ENCODE peak calls at places on chromosomes 11 and 22, in four cellular contexts. R is BE2C, N is GM23338, W is fibroblast of lung. V is an unnamed sample.

GRCh38 chr11:61712301-61712700 is 32.1 kb downstream of the DAGLA start:
- DNase-seq in R (no peak), N (no peak), W (no peak), V (no peak)

GRCh38 chr11:118002010-118002540 is 15.9 kb downstream of the IL10RA start:
- DNase-seq in N (no peak), R (no peak), W (no peak), V (no peak)

GRCh38 chr11:118842369-118842768 is 41.3 kb upstream of the CXCR5 start:
- DNase-seq in W (peak), R (no peak), N (no peak), V (no peak)

GRCh38 chr22:19957445-19957844 is 15.8 kb upstream of the TXNRD2 start:
- DNase-seq in W (no peak), N (no peak), R (no peak), V (no peak)

GRCh38 chr22:46067159-46068111 is 82.9 kb upstream of the PPARA start:
- DNase-seq in N (no peak), W (peak), R (peak), V (no peak)

GRCh38 chr11:32090774-32091370 is at the start of gene RCN1:
- DNase-seq in W (peak), R (peak), N (peak), V (peak)

GRCh38 chr11:11252403-11252802 is 100.6 kb downstream of the CSNK2A3 start:
- DNase-seq in N (no peak), R (no peak), W (no peak), V (no peak)

GRCh38 chr22:38733329-38734202 is 22.2 kb downstream of the SUN2 start:
- DNase-seq in N (peak), R (peak), W (peak), V (peak)

GRCh38 chr22:47163481-47163875 is 401.0 kb downstream of the TBC1D22A start:
- DNase-seq in W (no peak), N (no peak), R (no peak), V (no peak)

GRCh38 chr22:50444663-50445062 is 30.2 kb downstream of the SBF1 start:
- DNase-seq in N (no peak), W (peak), R (no peak), V (peak)

GRCh38 chr11:15742626-15743243 is 613.6 kb downstream of the SOX6 start:
- DNase-seq in W (no peak), N (no peak), R (peak), V (no peak)

GRCh38 chr11:82494988-82495432 is 238.7 kb downstream of the FAM181B start:
- DNase-seq in W (no peak), N (peak), R (peak), V (no peak)

GRCh38 chr11:64136767-64137166 is 29.1 kb downstream of the MACROD1 start:
- DNase-seq in W (no peak), N (no peak), R (no peak), V (no peak)

GRCh38 chr11:38169286-38169685 is 1571.2 kb upstream of the RAG2 start:
- DNase-seq in R (no peak), W (peak), N (no peak), V (no peak)

GRCh38 chr22:39382410-39382809 is 17.2 kb upstream of the TAB1 start:
- DNase-seq in W (no peak), R (no peak), N (no peak), V (no peak)

GRCh38 chr22:37547249-37547741 is 13.0 kb upstream of the CDC42EP1 start:
- DNase-seq in N (no peak), W (peak), R (no peak), V (no peak)

GRCh38 chr22:37545703-37546435 is 14.4 kb upstream of the CDC42EP1 start:
- DNase-seq in R (no peak), N (peak), W (peak), V (peak)

GRCh38 chr22:37549704-37550059 is 10.6 kb upstream of the CDC42EP1 start:
- DNase-seq in W (peak), R (no peak), N (no peak), V (peak)

GRCh38 chr22:37544955-37545702 is 15.2 kb upstream of the CDC42EP1 start:
- DNase-seq in R (peak), N (peak), W (peak), V (peak)

DNA sequence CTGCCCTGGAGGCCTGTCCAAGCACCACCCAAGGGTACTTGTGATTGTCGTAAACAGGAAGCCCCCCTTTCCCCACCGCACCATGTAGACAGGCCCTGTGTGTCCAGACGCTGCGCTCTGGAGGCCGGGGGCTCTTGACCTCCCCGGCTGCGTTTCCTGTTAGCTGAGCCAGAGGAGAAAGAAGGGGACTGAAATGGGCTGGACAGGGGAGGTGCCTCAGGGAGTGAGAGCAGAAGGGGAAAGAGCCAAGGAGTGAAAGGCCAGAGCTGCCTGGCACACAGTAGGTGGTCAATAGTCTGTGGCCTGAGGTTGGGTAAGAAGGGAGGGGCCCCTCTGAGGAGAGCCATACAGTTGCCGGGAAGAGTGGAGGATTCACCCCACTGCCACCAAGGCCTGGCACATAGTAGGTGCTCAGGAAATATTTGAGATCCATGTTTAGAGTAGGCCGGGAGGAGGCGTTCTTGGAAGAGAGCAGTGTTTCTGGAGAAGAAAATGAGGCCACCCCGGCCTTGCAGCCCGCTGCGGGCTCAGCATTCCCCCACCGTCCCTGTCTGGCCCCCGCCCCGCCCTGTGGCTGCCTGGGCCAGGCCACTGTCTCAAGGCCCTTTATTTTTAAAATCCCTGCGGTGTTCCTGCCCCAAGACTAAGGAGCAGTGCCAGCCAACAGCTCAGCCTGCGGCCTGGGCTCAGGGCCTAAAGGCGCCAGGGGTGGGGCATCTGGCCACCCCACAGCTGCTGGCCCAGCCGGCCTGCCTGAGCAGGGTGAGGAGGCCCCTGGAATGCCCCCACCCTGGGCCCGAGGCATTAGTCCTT is 13.6 kb upstream of the CDC42EP1 start:
- DNase-seq in N (peak), W (peak), R (no peak), V (peak)
- H3K4me3 ChIP-seq in N (peak), W (no peak), R (no peak), V (no peak)

GRCh38 chr11:3641191-3641590 is 601 bp downstream of the ART5 start:
- DNase-seq in R (no peak), W (no peak), N (no peak), V (no peak)

GRCh38 chr11:3642071-3642951 is 519 bp upstream of the ART5 start:
- DNase-seq in R (peak), N (peak), W (peak), V (peak)

GRCh38 chr11:3641701-3642070 is at the start of gene ART5:
- DNase-seq in R (no peak), N (no peak), W (no peak), V (no peak)

GRCh38 chr11:3645552-3645951 is 624 bp downstream of the ART1 start:
- DNase-seq in R (no peak), W (no peak), N (no peak), V (no peak)

DNA sequence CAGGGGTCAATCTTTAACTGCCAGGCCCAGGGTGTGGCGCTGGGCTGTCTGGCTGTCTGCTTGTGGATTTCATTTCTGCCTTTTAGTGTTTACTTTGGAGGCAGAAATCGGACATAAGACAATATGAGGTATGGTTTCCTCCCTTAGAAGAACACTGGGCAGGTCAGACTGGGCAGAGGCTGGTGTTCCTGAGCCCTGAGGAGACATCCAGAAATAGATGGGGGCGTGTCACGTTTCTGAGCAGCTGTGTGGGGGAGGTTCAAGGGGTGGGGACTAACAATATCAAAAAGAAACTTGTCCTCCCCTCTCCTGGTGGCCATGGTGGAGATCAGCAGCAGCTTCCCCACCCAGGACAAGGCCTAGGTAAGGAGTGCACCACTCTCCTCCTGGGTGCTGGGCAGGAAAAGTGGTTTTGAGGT is at the start of gene ART1:
- DNase-seq in N (no peak), R (no peak), W (no peak), V (peak)
- TF ChIP-seq CTCF in N (no peak), R (no peak), W (no peak), V (no peak)

GRCh38 chr22:30542811-30543188 is 3.7 kb downstream of the SEC14L6 start:
- DNase-seq in N (no peak), W (no peak), R (no peak), V (no peak)
- H3K4me3 ChIP-seq in N (peak), W (no peak), R (no peak), V (no peak)

GRCh38 chr22:42073568-42074152 is 388 bp upstream of the PHETA2 start:
- DNase-seq in R (no peak), W (no peak), N (no peak), V (no peak)

GRCh38 chr22:42072606-42073330 is 1.3 kb upstream of the PHETA2 start:
- DNase-seq in R (no peak), W (no peak), N (no peak), V (no peak)

GRCh38 chr22:42075277-42075676 is 1.2 kb downstream of the PHETA2 start:
- DNase-seq in N (no peak), R (no peak), W (no peak), V (no peak)

GRCh38 chr22:42074846-42075245 is 798 bp downstream of the PHETA2 start:
- DNase-seq in W (no peak), R (no peak), N (no peak), V (no peak)

DNA sequence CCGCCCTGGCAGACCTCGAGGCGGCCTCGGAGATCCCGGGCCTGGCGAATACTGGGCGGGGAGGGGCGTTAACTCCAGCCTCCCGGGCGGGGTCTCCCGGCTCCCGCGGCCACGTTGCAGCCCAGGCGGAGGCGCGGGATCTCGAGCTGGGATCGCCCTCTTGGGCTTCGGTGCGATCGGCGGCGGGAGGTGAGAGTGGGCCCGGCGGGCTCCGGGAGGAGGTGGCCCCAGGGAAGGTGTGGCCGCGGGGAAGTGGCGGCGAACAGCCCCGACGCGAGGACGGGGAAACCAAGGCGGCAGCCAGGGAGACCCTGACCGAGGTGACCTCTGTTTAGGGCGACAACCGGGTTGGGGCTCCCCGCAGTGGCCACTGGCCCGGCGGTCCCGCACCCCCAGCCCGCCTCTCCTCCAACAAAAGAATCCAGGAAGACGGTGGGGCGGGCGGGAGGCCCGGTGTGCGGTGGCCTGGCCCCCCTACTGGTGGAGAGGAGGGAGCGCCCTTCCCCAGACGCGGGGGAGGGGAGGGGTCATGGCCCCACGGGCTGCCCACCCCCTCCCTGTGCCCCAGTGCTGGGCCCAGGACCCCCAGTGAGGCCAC is at the start of gene PHETA2:
- DNase-seq in R (no peak), N (peak), W (peak), V (peak)
- TF ChIP-seq CTCF in R (no peak), N (no peak), W (peak), V (peak)

DNA sequence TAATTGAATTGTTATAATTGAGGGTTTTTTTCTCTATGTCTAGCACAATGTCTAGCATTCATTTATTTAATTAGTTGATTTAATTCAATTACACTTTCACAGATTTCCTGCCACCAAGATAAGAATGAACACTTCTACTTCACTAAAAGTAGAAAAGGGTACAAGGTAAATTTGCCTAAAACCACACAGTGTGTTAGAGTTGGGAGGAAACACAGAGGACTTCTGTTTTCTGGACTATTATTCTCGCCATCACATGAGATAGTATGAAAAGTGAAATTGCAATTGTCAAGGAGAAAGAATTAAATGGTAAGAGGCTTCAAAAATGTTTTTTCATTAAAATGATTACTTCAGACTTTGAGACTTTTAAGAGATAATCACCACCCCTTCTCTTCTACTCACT is 109.5 kb downstream of the ETS1 start:
- DNase-seq in W (no peak), R (no peak), N (no peak), V (no peak)
- H3K4me3 ChIP-seq in W (no peak), R (no peak), N (no peak), V (no peak)

DNA sequence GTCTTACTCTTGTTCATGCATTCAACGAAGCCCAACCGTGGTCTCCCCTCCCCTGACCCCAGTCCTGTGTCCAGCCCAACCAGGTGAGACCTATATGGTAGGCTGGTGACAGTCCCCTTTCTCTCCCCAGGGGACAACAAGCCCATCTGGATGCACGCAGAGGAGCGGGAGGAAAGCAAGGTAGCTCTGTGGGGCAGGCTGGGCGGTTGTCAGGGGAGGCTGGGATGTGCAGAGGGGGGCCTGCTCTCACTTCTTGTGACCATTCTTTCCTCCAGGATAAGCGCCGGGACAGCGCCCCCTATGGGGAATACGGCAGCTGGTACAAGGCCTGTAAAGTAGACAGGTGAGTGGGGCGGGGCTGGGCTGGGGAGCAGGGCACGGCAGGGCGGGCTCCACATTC is 3.5 kb upstream of the RAB1B start:
- DNase-seq in N (peak), W (no peak), R (peak), V (no peak)
- TF ChIP-seq CTCF in N (peak), W (no peak), R (peak), V (peak)

GRCh38 chr22:36660510-36660840 is 43.1 kb downstream of the CACNG2 start:
- DNase-seq in W (no peak), N (no peak), R (no peak), V (no peak)
- H3K4me3 ChIP-seq in W (no peak), N (no peak), R (no peak), V (no peak)

DNA sequence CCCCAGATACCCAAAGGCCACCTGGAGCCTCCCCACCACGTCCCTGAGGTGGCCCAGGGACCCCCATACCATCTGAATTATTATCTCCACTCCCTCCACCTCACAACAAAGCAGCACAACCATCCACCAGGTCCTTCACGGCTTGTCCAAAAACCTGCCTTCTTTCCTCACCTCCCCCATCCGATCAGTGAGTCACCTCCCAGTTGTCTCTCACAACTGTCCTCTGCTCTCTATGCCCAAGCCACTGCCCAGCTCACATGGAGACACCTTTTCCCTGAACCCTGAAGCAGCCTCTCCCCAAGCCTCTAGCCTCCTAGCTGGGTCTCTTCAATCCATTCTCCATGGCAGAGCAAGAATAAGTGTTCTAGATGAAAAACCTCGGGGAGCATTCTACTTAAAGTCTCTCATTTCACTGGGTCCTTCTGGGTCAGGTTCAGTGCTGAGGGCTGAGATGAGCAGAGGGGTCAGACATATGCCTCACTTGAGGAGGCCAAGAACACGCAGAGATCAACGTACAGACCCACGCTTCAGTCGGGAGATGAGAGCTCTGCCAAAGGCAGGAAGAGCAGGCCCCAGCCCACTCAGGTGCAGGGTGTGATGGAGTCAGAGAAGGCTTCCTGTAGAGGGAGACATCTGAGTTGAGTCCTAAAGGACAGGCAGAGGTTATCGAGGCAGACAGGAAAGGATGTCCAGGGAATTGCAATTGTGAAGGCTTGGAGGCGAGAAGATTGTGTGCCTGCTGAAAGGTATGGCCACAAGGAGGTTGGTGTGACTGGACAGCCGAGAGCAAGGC is 74.7 kb downstream of the PDE2A start:
- DNase-seq in N (peak), W (no peak), R (no peak), V (no peak)
- TF ChIP-seq CTCF in N (peak), W (no peak), R (no peak), V (no peak)

GRCh38 chr11:68457898-68458249 is 2.7 kb upstream of the PPP6R3 start:
- DNase-seq in R (no peak), W (no peak), N (no peak), V (no peak)

GRCh38 chr11:68454767-68455166 is 5.8 kb upstream of the PPP6R3 start:
- DNase-seq in R (no peak), N (peak), W (no peak), V (no peak)

GRCh38 chr11:68457214-68457897 is 3.2 kb upstream of the PPP6R3 start:
- DNase-seq in N (no peak), W (no peak), R (no peak), V (no peak)

GRCh38 chr11:68459886-68460740 is 439 bp upstream of the PPP6R3 start:
- DNase-seq in N (peak), W (peak), R (peak), V (peak)

GRCh38 chr11:68455485-68455884 is 5.1 kb upstream of the PPP6R3 start:
- DNase-seq in N (no peak), W (no peak), R (no peak), V (no peak)
- H3K4me3 ChIP-seq in N (no peak), W (no peak), R (no peak), V (no peak)

GRCh38 chr22:29727248-29727551 is 7.4 kb downstream of the CABP7 start:
- DNase-seq in W (peak), N (peak), R (peak), V (peak)
- TF ChIP-seq CTCF in W (peak), N (peak), R (peak), V (peak)

V was measured in cardiac muscle cell.